ENCODE peak calls at places on chromosomes 16 and 17, in six cellular contexts. Y is gastrocnemius medialis; B is pancreas; G is memory B cell; S is stimulated activated naive B cell treated with anti-CD40 and anti-IgM and Interleukin-4, amounts not matched to agents 10 μg/mL and 1 μg/mL and 100 μg/mL, for 72 hours; F is left ventricle myocardium superior. Q is an unnamed sample.

GRCh38 chr16:30183961-30184429 is 593 bp downstream of the CORO1A start:
- ATAC-seq in Y (no peak), S (peak), G (peak), B (no peak), F (no peak), Q (peak)

GRCh38 chr16:89722392-89723278 is 1.3 kb downstream of the ZNF276 start:
- ATAC-seq in Y (no peak), B (no peak), F (peak), S (peak), G (peak), Q (peak)

GRCh38 chr16:4696905-4697866 is 3.8 kb downstream of the NUDT16L1 start:
- ATAC-seq in Y (no peak), G (no peak), F (no peak), S (no peak), B (no peak), Q (no peak)

GRCh38 chr16:82301108-82301755 is 131.2 kb upstream of the MPHOSPH6 start:
- ATAC-seq in F (peak), B (no peak), G (no peak), Y (no peak), S (no peak), Q (no peak)

GRCh38 chr17:50588391-50589111 is 28.0 kb downstream of the CACNA1G start:
- ATAC-seq in B (no peak), F (peak), S (no peak), G (no peak), Y (no peak), Q (peak)

GRCh38 chr16:22356930-22357634 is 17.3 kb downstream of the CDR2 start:
- ATAC-seq in G (peak), B (no peak), Y (no peak), F (no peak), S (peak), Q (no peak)

GRCh38 chr17:73625975-73626706 is 18.1 kb downstream of the SDK2 start:
- ATAC-seq in F (peak), Y (peak), B (no peak), S (no peak), G (no peak), Q (no peak)

GRCh38 chr17:27473748-27474609 is 17.7 kb downstream of the KSR1 start:
- ATAC-seq in B (peak), Y (no peak), F (peak), G (peak), S (peak), Q (no peak)

GRCh38 chr17:47119746-47120520 is 69.2 kb downstream of the CDC27 start:
- ATAC-seq in G (no peak), F (no peak), B (no peak), S (no peak), Y (no peak), Q (peak)

GRCh38 chr17:50328926-50329325 is 17.0 kb upstream of the XYLT2 start:
- ATAC-seq in Y (no peak), F (no peak), B (no peak), G (no peak), S (no peak), Q (no peak)

GRCh38 chr16:28166394-28167208 is 45.2 kb downstream of the XPO6 start:
- ATAC-seq in G (no peak), Y (peak), B (no peak), F (no peak), S (peak), Q (peak)

GRCh38 chr17:68541816-68542215 is 29.6 kb downstream of the PRKAR1A start:
- ATAC-seq in Y (no peak), S (no peak), B (no peak), G (no peak), F (peak), Q (no peak)

GRCh38 chr16:58094791-58095574 is 34.2 kb downstream of the CFAP20 start:
- ATAC-seq in Y (no peak), S (no peak), F (no peak), B (no peak), G (no peak), Q (no peak)